ENCODE peak calls at places on chromosomes 5 and 9, in eight cellular contexts. M, Q, C, Y, Z, A, O and P are unnamed samples.

GRCh38 chr5:180109920-180110319 is 38.4 kb upstream of the RNF130 start:
- DNase-seq in O (no peak), Z (no peak), M (no peak), Q (no peak), Y (no peak), C (no peak), A (no peak), P (peak; percentile 4)

GRCh38 chr5:3659907-3660306 is 64.3 kb downstream of the IRX1 start:
- DNase-seq in M (no peak), A (no peak), Y (peak; percentile 23), O (no peak), Q (no peak), C (no peak), Z (no peak), P (peak; percentile 45)

GRCh38 chr9:74821636-74822035 is 66.1 kb downstream of the TRPM6 start:
- DNase-seq in Z (no peak), M (no peak), O (no peak), C (no peak), Y (no peak), A (no peak), Q (no peak), P (no peak)

GRCh38 chr5:168822248-168822744 is 243.1 kb upstream of the PANK3 start:
- DNase-seq in Z (no peak), O (no peak), A (no peak), C (no peak), Q (no peak), Y (no peak), M (no peak), P (no peak)

GRCh38 chr9:76559283-76559682 is 100.3 kb downstream of the GCNT1 start:
- DNase-seq in Y (no peak), C (no peak), M (no peak), Q (peak; percentile 44), O (no peak), Z (no peak), A (no peak), P (no peak)

GRCh38 chr9:20014168-20014567 is 225.3 kb upstream of the SLC24A2 start:
- DNase-seq in Z (no peak), Y (no peak), O (no peak), C (no peak), Q (no peak), A (no peak), M (no peak), P (no peak)

GRCh38 chr9:20252778-20253177 is 369.5 kb downstream of the MLLT3 start:
- DNase-seq in C (peak; percentile 58), Z (no peak), O (no peak), Y (no peak), M (no peak), A (no peak), Q (no peak), P (no peak)

GRCh38 chr9:115786321-115786720 is 367.3 kb upstream of the PAPPA start:
- DNase-seq in M (no peak), C (no peak), O (no peak), Q (no peak), Z (no peak), A (no peak), Y (no peak), P (peak; percentile 11)

GRCh38 chr9:105403552-105404246 is 44.1 kb upstream of the FSD1L start:
- DNase-seq in Q (no peak), O (no peak), A (no peak), Z (no peak), C (no peak), M (no peak), Y (no peak), P (no peak)

GRCh38 chr9:36793277-36793676 is 220.6 kb downstream of the MELK start:
- DNase-seq in C (peak; percentile 27), Y (peak; percentile 64), O (no peak), Q (no peak), M (no peak), Z (no peak), A (no peak), P (no peak)

GRCh38 chr9:93278164-93278563 is 94.2 kb downstream of the WNK2 start:
- DNase-seq in M (no peak), Q (no peak), C (no peak), Y (no peak), O (no peak), A (no peak), Z (no peak), P (no peak)

GRCh38 chr9:133944746-133945135 is 47.4 kb downstream of the VAV2 start:
- DNase-seq in M (no peak), C (peak; percentile 47), Z (peak; percentile 86), Q (no peak), Y (no peak), O (peak; percentile 82), A (no peak), P (no peak)

GRCh38 chr5:61734966-61735365 is 402.9 kb downstream of the ZSWIM6 start:
- DNase-seq in Y (no peak), O (no peak), Q (no peak), Z (no peak), C (no peak), A (no peak), M (no peak), P (peak; percentile 74)

GRCh38 chr5:1728846-1729245 is 70.8 kb downstream of the MRPL36 start:
- DNase-seq in Q (no peak), O (no peak), Z (no peak), A (no peak), Y (no peak), C (no peak), M (no peak), P (no peak)

GRCh38 chr9:76701441-76702031 is 62.7 kb upstream of the PCA3 start:
- DNase-seq in C (no peak), Q (no peak), M (no peak), Z (no peak), O (peak; percentile 44), Y (no peak), A (no peak), P (peak; percentile 51)

GRCh38 chr5:72328172-72328571 is 8.0 kb downstream of the PTCD2 start:
- DNase-seq in Z (peak; percentile 30), M (peak; percentile 29), A (peak; percentile 36), O (peak; percentile 54), Y (no peak), C (no peak), Q (no peak), P (peak; percentile 44)

GRCh38 chr5:14131855-14132503 is 11.2 kb upstream of the TRIO start:
- DNase-seq in M (no peak), O (no peak), A (no peak), Q (no peak), Y (no peak), C (no peak), Z (no peak), P (no peak)

GRCh38 chr5:40124367-40124766 is 555.3 kb upstream of the PTGER4 start:
- DNase-seq in Q (no peak), Y (peak; percentile 44), C (no peak), O (peak; percentile 55), M (no peak), A (no peak), Z (no peak), P (no peak)

GRCh38 chr9:81906656-81907055 is 21.6 kb upstream of the SPATA31D4 start:
- DNase-seq in Q (no peak), O (no peak), A (no peak), Z (no peak), C (no peak), Y (no peak), M (no peak), P (no peak)

GRCh38 chr5:96652769-96653455 is 9.3 kb upstream of the CAST start:
- DNase-seq in C (peak; percentile 67), Q (no peak), Z (no peak), O (no peak), Y (no peak), A (no peak), M (no peak), P (no peak)